ENCODE peak calls at places on chromosomes 3 and 15, in five cellular contexts. D, P, N, H and C are unnamed samples.

GRCh38 chr15:89068325-89068784 is 19.9 kb upstream of the ABHD2 start:
- DNase-seq in N (no peak), P (no peak), D (peak; percentile 97), H (peak; percentile 11), C (no peak)

GRCh38 chr3:52083556-52084087 is 27.3 kb upstream of the DUSP7 start:
- DNase-seq in N (no peak), H (no peak), P (no peak), D (no peak), C (no peak)

GRCh38 chr3:16279010-16279409 is 14.0 kb downstream of the OXNAD1 start:
- DNase-seq in D (peak; percentile 15), N (no peak), P (no peak), H (no peak), C (no peak)

GRCh38 chr3:120348065-120348980 is 831 bp downstream of the LRRC58 start:
- DNase-seq in H (peak; percentile 51), N (no peak), P (peak; percentile 80), D (no peak), C (peak; percentile 76)

GRCh38 chr3:45736707-45737106 is 47.5 kb downstream of the SACM1L start:
- DNase-seq in D (no peak), N (no peak), H (no peak), P (no peak), C (no peak)

GRCh38 chr3:42061711-42062408 is 29.3 kb upstream of the TRAK1 start:
- DNase-seq in H (no peak), P (no peak), D (peak; percentile 99), N (no peak), C (no peak)

GRCh38 chr15:69060744-69061143 is 46.2 kb downstream of the NOX5 start:
- DNase-seq in P (no peak), H (no peak), D (no peak), N (no peak), C (peak; percentile 48)

GRCh38 chr15:100879461-100880138 is at the start of gene ALDH1A3:
- DNase-seq in N (peak; percentile 20), P (peak; percentile 8), H (no peak), D (no peak), C (peak; percentile 37)